ENCODE peak calls at places on chromosomes 2 and 18, in seven cellular contexts. Q is spleen, X is breast epithelium, Y is adrenal gland, V is transverse colon, L is GM12892, A is endothelial cell of umbilical vein. U is an unnamed sample.

GRCh38 chr2:128315122-128315828 is 3.4 kb downstream of the HS6ST1 start:
- DNase-seq in L (peak), X (peak), V (no peak), Y (no peak), A (no peak), Q (no peak), U (peak)

GRCh38 chr2:150491430-150491829 is 4.0 kb upstream of the RND3 start:
- DNase-seq in Q (no peak), Y (no peak), V (no peak), X (no peak), A (peak), L (no peak), U (no peak)

GRCh38 chr2:115168457-115168856 is 726.0 kb downstream of the DPP10 start:
- DNase-seq in L (no peak), Q (no peak), A (no peak), X (no peak), Y (no peak), V (no peak), U (no peak)

GRCh38 chr2:46878886-46879285 is 36.7 kb downstream of the MCFD2 start:
- DNase-seq in A (peak), L (no peak), V (no peak), X (no peak), Y (peak), Q (no peak), U (peak)

GRCh38 chr18:50977037-50977760 is 9.4 kb downstream of the ELAC1 start:
- DNase-seq in X (no peak), Y (no peak), A (no peak), V (no peak), L (no peak), Q (no peak), U (no peak)

GRCh38 chr18:9233771-9234440 is 97.3 kb downstream of the ANKRD12 start:
- DNase-seq in Q (no peak), A (no peak), X (no peak), L (no peak), V (no peak), Y (no peak), U (no peak)

GRCh38 chr18:6820314-6820713 is 90.8 kb downstream of the ARHGAP28 start:
- DNase-seq in L (no peak), Y (no peak), Q (no peak), V (no peak), A (no peak), X (no peak), U (no peak)

GRCh38 chr2:224847961-224848850 is 132.0 kb upstream of the CCDC195 start:
- DNase-seq in L (no peak), A (peak), Y (peak), Q (no peak), V (no peak), X (peak), U (no peak)

GRCh38 chr18:49076767-49077166 is 126.0 kb upstream of the SMAD7 start:
- DNase-seq in A (no peak), V (no peak), X (no peak), Q (no peak), Y (no peak), L (no peak), U (no peak)

GRCh38 chr2:129502781-129503180 is 476.7 kb upstream of the RAB6C start:
- DNase-seq in V (no peak), Q (no peak), A (no peak), Y (no peak), L (no peak), X (no peak), U (no peak)

GRCh38 chr2:197075754-197076337 is 149.3 kb upstream of the PGAP1 start:
- DNase-seq in L (no peak), Q (no peak), V (no peak), A (no peak), Y (no peak), X (no peak), U (no peak)

GRCh38 chr2:172970660-172971059 is 105.0 kb upstream of the MAP3K20 start:
- DNase-seq in X (no peak), V (no peak), A (peak), Q (no peak), Y (no peak), L (no peak), U (no peak)

GRCh38 chr2:231185050-231185725 is 13.2 kb upstream of the ARMC9 start:
- DNase-seq in A (peak), V (no peak), Q (no peak), X (no peak), L (no peak), Y (no peak), U (no peak)

GRCh38 chr2:15163316-15163715 is 397.8 kb downstream of the NBAS start:
- DNase-seq in L (no peak), X (no peak), Y (no peak), Q (no peak), V (no peak), A (no peak), U (no peak)

GRCh38 chr2:21451418-21451817 is 327.6 kb downstream of the TDRD15 start:
- DNase-seq in L (no peak), V (no peak), X (no peak), Q (no peak), Y (no peak), A (no peak), U (no peak)

GRCh38 chr2:120559401-120559800 is 176.3 kb upstream of the GLI2 start:
- DNase-seq in X (no peak), L (no peak), Y (no peak), V (no peak), A (no peak), Q (no peak), U (no peak)

GRCh38 chr2:40256649-40257048 is 195.2 kb downstream of the SLC8A1 start:
- DNase-seq in X (no peak), A (peak), L (no peak), Q (no peak), Y (no peak), V (no peak), U (no peak)

GRCh38 chr2:72605836-72606442 is 219.9 kb downstream of the EXOC6B start:
- DNase-seq in L (no peak), A (peak), Q (no peak), Y (no peak), V (no peak), X (no peak), U (no peak)

GRCh38 chr2:207558106-207558505 is 28.3 kb downstream of the CREB1 start:
- DNase-seq in A (no peak), X (no peak), V (no peak), Q (no peak), L (no peak), Y (no peak), U (no peak)

GRCh38 chr2:217866457-217866856 is 136.3 kb downstream of the TNS1 start:
- DNase-seq in Y (no peak), V (no peak), L (no peak), Q (no peak), X (no peak), A (no peak), U (no peak)

GRCh38 chr2:20141056-20141762 is 83.7 kb downstream of the SDC1 start:
- DNase-seq in Y (peak), X (peak), V (peak), Q (no peak), A (peak), L (no peak), U (peak)

GRCh38 chr2:231361701-231362588 is 33.6 kb upstream of the B3GNT7 start:
- DNase-seq in Y (no peak), V (peak), X (no peak), L (peak), A (no peak), Q (no peak), U (peak)

GRCh38 chr2:172198908-172199307 is 96.2 kb upstream of the DLX2 start:
- DNase-seq in L (no peak), X (peak), V (no peak), Y (no peak), A (no peak), Q (no peak), U (no peak)

GRCh38 chr18:657998-658946 is 819 bp downstream of the TYMS start:
- DNase-seq in Q (peak), L (peak), V (peak), Y (peak), A (peak), X (peak), U (peak)

GRCh38 chr2:19685713-19686112 is 216.1 kb downstream of the TTC32 start:
- DNase-seq in V (no peak), Q (no peak), X (no peak), A (no peak), Y (no peak), L (no peak), U (no peak)

DNA sequence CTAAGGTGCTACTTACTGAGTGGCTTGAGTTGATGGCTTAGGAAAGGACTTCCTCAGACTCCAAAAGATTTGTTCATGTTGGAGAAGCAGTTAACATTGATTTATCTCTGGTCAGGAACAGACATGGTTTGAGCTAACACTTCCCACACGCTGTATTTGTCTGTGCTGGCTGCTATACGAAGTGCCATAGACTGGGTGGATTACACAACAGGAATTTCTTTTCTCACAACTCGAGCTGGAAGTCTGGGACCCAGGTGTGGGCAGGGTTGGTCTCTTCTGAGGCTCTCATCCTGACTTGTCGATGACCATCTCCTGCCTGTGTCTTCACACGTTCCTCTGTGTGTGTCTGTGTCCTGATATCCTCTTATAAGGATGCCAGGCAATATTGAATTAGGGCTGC is 163.4 kb upstream of the BCL2L11 start:
- DNase-seq in Q (no peak), V (no peak), A (no peak), L (no peak), X (no peak), Y (no peak), U (no peak)
- TF ChIP-seq POLR2A in Q (no peak), V (no peak), A (no peak), L (no peak), X (no peak), Y (no peak), U (no peak)

DNA sequence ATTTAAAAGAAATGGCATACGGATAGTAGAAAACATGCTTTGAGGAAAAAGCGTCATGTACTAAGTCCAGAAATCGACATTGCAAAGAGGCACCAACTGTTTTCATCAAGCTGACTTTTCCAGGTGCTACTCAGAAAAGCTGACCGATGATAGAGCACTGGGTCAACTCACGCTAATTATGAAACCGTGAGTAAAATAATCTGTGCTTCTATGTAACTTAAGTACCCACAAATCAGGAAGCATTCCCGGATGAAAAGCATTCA is 353 bp upstream of the NUP35 start:
- DNase-seq in L (no peak), A (no peak), Y (no peak), X (no peak), Q (no peak), V (no peak), U (no peak)
- TF ChIP-seq POLR2A in L (no peak), A (no peak), Y (no peak), X (no peak), Q (peak), V (no peak), U (no peak)

GRCh38 chr18:12943200-12943599 is 4.6 kb upstream of the SEH1L start:
- DNase-seq in X (no peak), V (no peak), A (no peak), Y (no peak), L (no peak), Q (no peak), U (no peak)

GRCh38 chr18:12946549-12947354 is 1.1 kb upstream of the SEH1L start:
- DNase-seq in X (peak), Q (no peak), L (no peak), A (no peak), V (peak), Y (peak), U (no peak)

GRCh38 chr18:12944724-12945123 is 3.1 kb upstream of the SEH1L start:
- DNase-seq in X (peak), V (peak), Q (no peak), L (no peak), A (no peak), Y (peak), U (no peak)

GRCh38 chr18:12948055-12948804 is 419 bp downstream of the SEH1L start:
- DNase-seq in V (peak), X (peak), Q (peak), A (peak), Y (peak), L (peak), U (peak)

GRCh38 chr18:12947355-12948054 is at the start of gene SEH1L:
- DNase-seq in X (peak), L (peak), Q (peak), A (peak), Y (peak), V (peak), U (peak)
- TF ChIP-seq POLR2A in X (no peak), L (no peak), Q (peak), A (no peak), Y (peak), V (peak), U (peak)

GRCh38 chr2:219627105-219628100 is at the start of gene SLC4A3:
- DNase-seq in L (no peak), V (no peak), Q (peak), Y (no peak), X (no peak), A (no peak), U (peak)
- TF ChIP-seq POLR2A in L (no peak), V (no peak), Q (no peak), Y (peak), X (no peak), A (no peak), U (no peak)

GRCh38 chr2:126657146-126657635 is 1.2 kb downstream of the GYPC start:
- DNase-seq in X (peak), Q (peak), A (no peak), L (no peak), V (peak), Y (peak), U (peak)
- TF ChIP-seq POLR2A in X (no peak), Q (peak), A (no peak), L (no peak), V (peak), Y (no peak), U (peak)

GRCh38 chr2:65075605-65076344 is 19.6 kb downstream of the CEP68 start:
- DNase-seq in Y (no peak), Q (peak), A (peak), X (no peak), V (peak), L (no peak), U (no peak)
- TF ChIP-seq POLR2A in Y (no peak), Q (no peak), A (no peak), X (no peak), V (no peak), L (no peak), U (no peak)

DNA sequence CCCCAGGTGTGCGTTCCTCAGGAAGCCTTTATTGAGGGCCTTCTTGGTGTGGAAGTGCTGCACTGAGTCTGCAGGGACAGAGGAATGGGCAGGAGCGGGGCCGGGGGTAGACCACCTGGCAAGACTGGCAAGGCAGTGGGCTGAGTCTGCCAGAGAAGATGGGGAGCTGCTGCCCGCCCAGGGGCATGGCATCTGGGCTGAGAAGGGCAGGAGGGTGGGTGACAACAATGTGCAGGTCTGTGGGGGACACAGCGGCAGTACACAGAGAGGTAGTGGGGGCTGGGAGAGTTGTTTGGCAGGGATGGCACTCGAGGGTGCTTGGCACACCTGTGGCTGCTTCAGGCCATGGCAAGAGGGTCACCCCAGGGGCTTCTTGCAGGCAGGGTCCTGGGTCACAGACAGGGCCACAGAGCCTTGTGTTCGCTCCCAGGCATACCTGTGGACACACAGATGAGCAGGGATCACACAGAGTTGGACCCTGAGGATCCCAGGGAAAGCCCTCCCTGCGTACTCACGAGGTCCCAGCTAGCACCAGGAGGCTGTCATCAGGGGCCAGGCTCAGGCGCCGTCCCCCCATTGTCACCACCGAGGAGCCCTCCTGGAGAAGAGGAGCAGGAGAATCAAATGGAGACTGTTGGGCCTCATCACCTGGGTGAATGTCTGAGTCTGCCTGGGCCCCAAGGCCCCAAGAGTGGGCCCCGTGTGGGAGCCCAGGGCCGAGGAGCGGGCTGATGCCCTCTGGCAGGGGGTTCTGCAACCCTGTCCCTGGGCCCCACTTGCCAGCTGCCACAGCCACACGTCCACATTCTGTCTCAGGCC is 3.4 kb upstream of the OXER1 start:
- DNase-seq in Y (no peak), X (no peak), L (no peak), V (no peak), A (no peak), Q (no peak), U (no peak)
- TF ChIP-seq POLR2A in Y (no peak), X (no peak), L (no peak), V (no peak), A (no peak), Q (no peak), U (no peak)

GRCh38 chr2:191009541-191010374 is 4.2 kb downstream of the STAT1 start:
- DNase-seq in V (no peak), X (no peak), Y (no peak), L (no peak), Q (no peak), A (no peak), U (no peak)
- TF ChIP-seq POLR2A in V (no peak), X (no peak), Y (no peak), L (peak), Q (no peak), A (no peak), U (no peak)

GRCh38 chr2:8583400-8584173 is 98.3 kb upstream of the ID2 start:
- DNase-seq in Q (peak), X (peak), L (peak), A (peak), V (peak), Y (peak), U (peak)
- TF ChIP-seq POLR2A in Q (no peak), X (no peak), L (no peak), A (no peak), V (peak), Y (peak), U (peak)